ENCODE peak calls at places on chromosomes 13 and 19, in seven cellular contexts. One of them, this sample, is unnamed.

GRCh38 chr13:101552797-101553196 is 100.3 kb downstream of the ITGBL1 start:
- DNase-seq in A549: no peak
- DNase-seq in stomach: no peak
- DNase-seq in IMR-90: peak; percentile 55
- DNase-seq in breast epithelium: no peak
- DNase-seq in transverse colon: no peak
- DNase-seq in uterus: no peak
- DNase-seq in this sample: no peak

GRCh38 chr13:111153977-111154332 is 38.8 kb downstream of the ARHGEF7 start:
- DNase-seq in A549: no peak
- DNase-seq in stomach: no peak
- DNase-seq in IMR-90: no peak
- DNase-seq in breast epithelium: no peak
- DNase-seq in transverse colon: peak; percentile 62
- DNase-seq in uterus: no peak
- DNase-seq in this sample: no peak

GRCh38 chr19:29528350-29528945 is 2.7 kb downstream of the VSTM2B start:
- DNase-seq in A549: peak; percentile 90
- DNase-seq in stomach: no peak
- DNase-seq in IMR-90: peak; percentile 58
- DNase-seq in breast epithelium: no peak
- DNase-seq in transverse colon: peak; percentile 26
- DNase-seq in uterus: no peak
- DNase-seq in this sample: no peak

GRCh38 chr19:5738423-5738822 is 18.0 kb downstream of the CATSPERD start:
- DNase-seq in A549: no peak
- DNase-seq in stomach: no peak
- DNase-seq in IMR-90: no peak
- DNase-seq in breast epithelium: no peak
- DNase-seq in transverse colon: no peak
- DNase-seq in uterus: no peak
- DNase-seq in this sample: no peak

GRCh38 chr19:55462722-55463121 is 1.3 kb upstream of the ISOC2 start:
- DNase-seq in A549: no peak
- DNase-seq in stomach: no peak
- DNase-seq in IMR-90: no peak
- DNase-seq in breast epithelium: no peak
- DNase-seq in transverse colon: no peak
- DNase-seq in uterus: no peak
- DNase-seq in this sample: no peak

GRCh38 chr19:51511353-51511752 is 9.8 kb upstream of the SIGLEC12 start:
- DNase-seq in A549: peak; percentile 19
- DNase-seq in stomach: no peak
- DNase-seq in IMR-90: no peak
- DNase-seq in breast epithelium: no peak
- DNase-seq in transverse colon: no peak
- DNase-seq in uterus: no peak
- DNase-seq in this sample: no peak

GRCh38 chr13:53198017-53198416 is 169.4 kb downstream of the OLFM4 start:
- DNase-seq in A549: no peak
- DNase-seq in stomach: no peak
- DNase-seq in IMR-90: no peak
- DNase-seq in breast epithelium: no peak
- DNase-seq in transverse colon: no peak
- DNase-seq in uterus: no peak
- DNase-seq in this sample: no peak

GRCh38 chr13:107441279-107441678 is 774.1 kb downstream of the LIG4 start:
- DNase-seq in A549: no peak
- DNase-seq in stomach: no peak
- DNase-seq in IMR-90: peak; percentile 89
- DNase-seq in breast epithelium: no peak
- DNase-seq in transverse colon: no peak
- DNase-seq in uterus: no peak
- DNase-seq in this sample: no peak

GRCh38 chr19:39701291-39701690 is 3.0 kb upstream of the LGALS14 start:
- DNase-seq in A549: no peak
- DNase-seq in stomach: no peak
- DNase-seq in IMR-90: no peak
- DNase-seq in breast epithelium: no peak
- DNase-seq in transverse colon: no peak
- DNase-seq in uterus: no peak
- DNase-seq in this sample: no peak

GRCh38 chr13:102584423-102584822 is 12.4 kb upstream of the TPP2 start:
- DNase-seq in A549: no peak
- DNase-seq in stomach: no peak
- DNase-seq in IMR-90: no peak
- DNase-seq in breast epithelium: no peak
- DNase-seq in transverse colon: no peak
- DNase-seq in uterus: no peak
- DNase-seq in this sample: no peak

GRCh38 chr19:3068071-3068470 is 5.8 kb upstream of the TLE5 start:
- DNase-seq in A549: no peak
- DNase-seq in stomach: no peak
- DNase-seq in IMR-90: no peak
- DNase-seq in breast epithelium: no peak
- DNase-seq in transverse colon: no peak
- DNase-seq in uterus: no peak
- DNase-seq in this sample: no peak

GRCh38 chr13:23551213-23552008 is 18.8 kb upstream of the TNFRSF19 start:
- DNase-seq in A549: no peak
- DNase-seq in stomach: no peak
- DNase-seq in IMR-90: no peak
- DNase-seq in breast epithelium: no peak
- DNase-seq in transverse colon: no peak
- DNase-seq in uterus: no peak
- DNase-seq in this sample: no peak

GRCh38 chr13:49652691-49653305 is 24.5 kb downstream of the ARL11 start:
- DNase-seq in A549: peak; percentile 52
- DNase-seq in stomach: peak; percentile 30
- DNase-seq in IMR-90: peak; percentile 10
- DNase-seq in breast epithelium: no peak
- DNase-seq in transverse colon: peak; percentile 32
- DNase-seq in uterus: no peak
- DNase-seq in this sample: no peak

GRCh38 chr19:58154287-58154678 is 3.7 kb upstream of the ZNF329 start:
- DNase-seq in A549: no peak
- DNase-seq in stomach: peak; percentile 26
- DNase-seq in IMR-90: peak; percentile 24
- DNase-seq in breast epithelium: peak; percentile 63
- DNase-seq in transverse colon: peak; percentile 27
- DNase-seq in uterus: peak; percentile 25
- DNase-seq in this sample: no peak

GRCh38 chr13:102571075-102571474 is 25.7 kb upstream of the TPP2 start:
- DNase-seq in A549: no peak
- DNase-seq in stomach: no peak
- DNase-seq in IMR-90: no peak
- DNase-seq in breast epithelium: no peak
- DNase-seq in transverse colon: no peak
- DNase-seq in uterus: no peak
- DNase-seq in this sample: no peak

GRCh38 chr19:1690570-1691307 is 38.3 kb upstream of the TCF3 start:
- DNase-seq in A549: no peak
- DNase-seq in stomach: peak; percentile 59
- DNase-seq in IMR-90: no peak
- DNase-seq in breast epithelium: no peak
- DNase-seq in transverse colon: peak; percentile 60
- DNase-seq in uterus: no peak
- DNase-seq in this sample: no peak

GRCh38 chr13:20851844-20852402 is 50.6 kb downstream of the XPO4 start:
- DNase-seq in A549: no peak
- DNase-seq in stomach: no peak
- DNase-seq in IMR-90: no peak
- DNase-seq in breast epithelium: no peak
- DNase-seq in transverse colon: no peak
- DNase-seq in uterus: no peak
- DNase-seq in this sample: no peak

GRCh38 chr19:1170938-1171754 is 2.9 kb downstream of the SBNO2 start:
- DNase-seq in A549: no peak
- DNase-seq in stomach: no peak
- DNase-seq in IMR-90: no peak
- DNase-seq in breast epithelium: no peak
- DNase-seq in transverse colon: no peak
- DNase-seq in uterus: no peak
- DNase-seq in this sample: no peak

GRCh38 chr19:4596033-4596904 is 36.8 kb upstream of the SEMA6B start:
- DNase-seq in A549: no peak
- DNase-seq in stomach: no peak
- DNase-seq in IMR-90: no peak
- DNase-seq in breast epithelium: no peak
- DNase-seq in transverse colon: no peak
- DNase-seq in uterus: no peak
- DNase-seq in this sample: no peak

GRCh38 chr13:32314968-32315254 is 252 bp downstream of the ZAR1L start:
- DNase-seq in A549: peak; percentile 33
- DNase-seq in stomach: peak; percentile 29
- DNase-seq in IMR-90: peak; percentile 44
- DNase-seq in breast epithelium: no peak
- DNase-seq in transverse colon: peak; percentile 35
- DNase-seq in uterus: peak; percentile 43
- DNase-seq in this sample: no peak

GRCh38 chr13:102317593-102317992 is 84.3 kb downstream of the FGF14 start:
- DNase-seq in A549: no peak
- DNase-seq in stomach: peak; percentile 26
- DNase-seq in IMR-90: peak; percentile 8
- DNase-seq in breast epithelium: no peak
- DNase-seq in transverse colon: peak; percentile 47
- DNase-seq in uterus: peak; percentile 92
- DNase-seq in this sample: peak; percentile 97

GRCh38 chr19:24086974-24087595 is at the start of gene ZNF254:
- DNase-seq in A549: peak; percentile 98
- DNase-seq in stomach: peak; percentile 89
- DNase-seq in IMR-90: peak; percentile 95
- DNase-seq in breast epithelium: peak; percentile 85
- DNase-seq in transverse colon: peak; percentile 89
- DNase-seq in uterus: peak; percentile 81
- DNase-seq in this sample: no peak
- TF ChIP-seq POLR2A in A549: peak; percentile 81
- TF ChIP-seq POLR2A in stomach: peak; percentile 39
- TF ChIP-seq POLR2A in IMR-90: peak; percentile 93
- TF ChIP-seq POLR2A in breast epithelium: peak; percentile 44
- TF ChIP-seq POLR2A in transverse colon: peak; percentile 87
- TF ChIP-seq POLR2A in uterus: peak; percentile 43
- TF ChIP-seq POLR2A in this sample: no peak

DNA sequence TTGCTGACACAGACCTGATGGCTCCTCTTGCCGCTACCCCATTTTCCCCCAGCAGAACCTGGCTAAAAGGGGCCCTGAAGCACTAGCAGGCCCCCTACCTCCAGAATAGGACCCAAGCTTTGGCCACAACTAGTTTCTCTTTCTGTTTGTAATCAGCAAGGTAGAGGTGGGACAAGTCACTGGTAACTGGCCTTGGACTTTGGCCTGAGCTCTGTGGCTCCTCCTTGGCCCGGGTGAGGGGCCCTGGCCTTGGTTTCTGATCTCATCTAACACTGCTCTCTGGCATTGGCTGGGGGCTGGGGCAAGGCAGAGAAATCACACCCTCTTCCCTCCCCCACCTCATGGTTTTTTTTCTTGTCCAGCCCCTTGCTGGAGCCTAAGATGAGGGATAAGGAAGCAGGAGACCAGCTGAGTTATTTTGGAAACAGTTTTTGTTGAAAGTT is 2.1 kb downstream of the CALM3 start:
- DNase-seq in A549: no peak
- DNase-seq in stomach: peak; percentile 59
- DNase-seq in IMR-90: no peak
- DNase-seq in breast epithelium: no peak
- DNase-seq in transverse colon: peak; percentile 77
- DNase-seq in uterus: no peak
- DNase-seq in this sample: no peak
- H3K4me3 ChIP-seq in A549: peak overlapping the region; percentile 94
- H3K4me3 ChIP-seq in stomach: peak overlapping the region; percentile 100
- H3K4me3 ChIP-seq in IMR-90: peak overlapping the region; percentile 87
- H3K4me3 ChIP-seq in breast epithelium: peak overlapping the region; percentile 100
- H3K4me3 ChIP-seq in transverse colon: peak overlapping the region; percentile 99
- H3K4me3 ChIP-seq in uterus: peak overlapping the region; percentile 84
- H3K4me3 ChIP-seq in this sample: peak overlapping the region; percentile 99

GRCh38 chr19:30811397-30812098 is 439.4 kb downstream of the ZNF536 start:
- DNase-seq in A549: no peak
- DNase-seq in stomach: no peak
- DNase-seq in IMR-90: no peak
- DNase-seq in breast epithelium: no peak
- DNase-seq in transverse colon: no peak
- DNase-seq in uterus: no peak
- DNase-seq in this sample: no peak
- TF ChIP-seq POLR2A in A549: no peak
- TF ChIP-seq POLR2A in stomach: no peak
- TF ChIP-seq POLR2A in IMR-90: no peak
- TF ChIP-seq POLR2A in breast epithelium: no peak
- TF ChIP-seq POLR2A in transverse colon: no peak
- TF ChIP-seq POLR2A in uterus: no peak
- TF ChIP-seq POLR2A in this sample: no peak

GRCh38 chr19:40723661-40724254 is 6.8 kb downstream of the ITPKC start:
- DNase-seq in A549: no peak
- DNase-seq in stomach: no peak
- DNase-seq in IMR-90: no peak
- DNase-seq in breast epithelium: no peak
- DNase-seq in transverse colon: no peak
- DNase-seq in uterus: no peak
- DNase-seq in this sample: no peak

GRCh38 chr19:40719414-40719894 is 2.5 kb downstream of the ITPKC start:
- DNase-seq in A549: no peak
- DNase-seq in stomach: no peak
- DNase-seq in IMR-90: no peak
- DNase-seq in breast epithelium: no peak
- DNase-seq in transverse colon: no peak
- DNase-seq in uterus: no peak
- DNase-seq in this sample: no peak

GRCh38 chr19:40724315-40724714 is 7.4 kb downstream of the ITPKC start:
- DNase-seq in A549: no peak
- DNase-seq in stomach: no peak
- DNase-seq in IMR-90: no peak
- DNase-seq in breast epithelium: no peak
- DNase-seq in transverse colon: no peak
- DNase-seq in uterus: no peak
- DNase-seq in this sample: no peak

GRCh38 chr19:40721140-40721486 is 4.2 kb downstream of the ITPKC start:
- DNase-seq in A549: no peak
- DNase-seq in stomach: no peak
- DNase-seq in IMR-90: no peak
- DNase-seq in breast epithelium: no peak
- DNase-seq in transverse colon: no peak
- DNase-seq in uterus: no peak
- DNase-seq in this sample: no peak

GRCh38 chr19:40721936-40722661 is 5.2 kb downstream of the ITPKC start:
- DNase-seq in A549: no peak
- DNase-seq in stomach: no peak
- DNase-seq in IMR-90: peak; percentile 41
- DNase-seq in breast epithelium: no peak
- DNase-seq in transverse colon: no peak
- DNase-seq in uterus: no peak
- DNase-seq in this sample: no peak
- H3K4me3 ChIP-seq in A549: no peak overlapping the region
- H3K4me3 ChIP-seq in stomach: no peak overlapping the region
- H3K4me3 ChIP-seq in IMR-90: no peak overlapping the region
- H3K4me3 ChIP-seq in breast epithelium: peak overlapping the region; percentile 91
- H3K4me3 ChIP-seq in transverse colon: no peak overlapping the region
- H3K4me3 ChIP-seq in uterus: no peak overlapping the region
- H3K4me3 ChIP-seq in this sample: peak overlapping the region; percentile 63

This sample was measured in vagina.